ENCODE peak calls at places on chromosomes 5 and 9, in six cellular contexts. One of them, this sample, is unnamed.

GRCh38 chr5:74376187-74376586 is 264.3 kb downstream of the ENC1 start:
- DNase-seq in WTC11: no peak
- DNase-seq in HepG2: no peak
- DNase-seq in H1: no peak
- DNase-seq in HCT116: no peak
- DNase-seq in GM12878: no peak
- DNase-seq in this sample: no peak

GRCh38 chr5:111779260-111780254 is 22.6 kb upstream of the NREP start:
- DNase-seq in WTC11: no peak
- DNase-seq in HepG2: no peak
- DNase-seq in H1: no peak
- DNase-seq in HCT116: no peak
- DNase-seq in GM12878: no peak
- DNase-seq in this sample: no peak

GRCh38 chr9:19116391-19116790 is 10.9 kb downstream of the PLIN2 start:
- DNase-seq in WTC11: no peak
- DNase-seq in HepG2: no peak
- DNase-seq in H1: no peak
- DNase-seq in HCT116: no peak
- DNase-seq in GM12878: no peak
- DNase-seq in this sample: no peak

GRCh38 chr5:56829137-56829536 is 13.8 kb downstream of the MAP3K1 start:
- DNase-seq in WTC11: no peak
- DNase-seq in HepG2: no peak
- DNase-seq in H1: no peak
- DNase-seq in HCT116: peak; percentile 81
- DNase-seq in GM12878: no peak
- DNase-seq in this sample: no peak

GRCh38 chr9:16689352-16689938 is 181.0 kb downstream of the BNC2 start:
- DNase-seq in WTC11: no peak
- DNase-seq in HepG2: no peak
- DNase-seq in H1: no peak
- DNase-seq in HCT116: no peak
- DNase-seq in GM12878: no peak
- DNase-seq in this sample: no peak

GRCh38 chr5:112649882-112650281 is 87.8 kb upstream of the APC start:
- DNase-seq in WTC11: no peak
- DNase-seq in HepG2: no peak
- DNase-seq in H1: no peak
- DNase-seq in HCT116: no peak
- DNase-seq in GM12878: no peak
- DNase-seq in this sample: no peak

GRCh38 chr5:158450761-158451160 is 591.8 kb upstream of the CLINT1 start:
- DNase-seq in WTC11: no peak
- DNase-seq in HepG2: no peak
- DNase-seq in H1: no peak
- DNase-seq in HCT116: no peak
- DNase-seq in GM12878: no peak
- DNase-seq in this sample: no peak

GRCh38 chr5:176700239-176700847 is 53.1 kb downstream of the TSPAN17 start:
- DNase-seq in WTC11: peak; percentile 70
- DNase-seq in HepG2: no peak
- DNase-seq in H1: peak; percentile 47
- DNase-seq in HCT116: no peak
- DNase-seq in GM12878: no peak
- DNase-seq in this sample: peak; percentile 40

GRCh38 chr5:2180456-2180855 is 297.7 kb upstream of the IRX4 start:
- DNase-seq in WTC11: no peak
- DNase-seq in HepG2: no peak
- DNase-seq in H1: no peak
- DNase-seq in HCT116: no peak
- DNase-seq in GM12878: no peak
- DNase-seq in this sample: no peak

GRCh38 chr5:17089690-17090089 is 127.7 kb upstream of the BASP1 start:
- DNase-seq in WTC11: no peak
- DNase-seq in HepG2: no peak
- DNase-seq in H1: no peak
- DNase-seq in HCT116: no peak
- DNase-seq in GM12878: no peak
- DNase-seq in this sample: no peak

GRCh38 chr5:43602456-43602817 is 543 bp upstream of the NNT start:
- DNase-seq in WTC11: peak; percentile 31
- DNase-seq in HepG2: peak; percentile 30
- DNase-seq in H1: no peak
- DNase-seq in HCT116: no peak
- DNase-seq in GM12878: no peak
- DNase-seq in this sample: peak; percentile 55

GRCh38 chr5:125083932-125084331 is 337.5 kb upstream of the ZNF608 start:
- DNase-seq in WTC11: no peak
- DNase-seq in HepG2: no peak
- DNase-seq in H1: no peak
- DNase-seq in HCT116: no peak
- DNase-seq in GM12878: no peak
- DNase-seq in this sample: no peak

GRCh38 chr9:74742792-74743389 is 144.8 kb downstream of the TRPM6 start:
- DNase-seq in WTC11: peak; percentile 43
- DNase-seq in HepG2: peak; percentile 2
- DNase-seq in H1: no peak
- DNase-seq in HCT116: peak; percentile 19
- DNase-seq in GM12878: no peak
- DNase-seq in this sample: peak; percentile 8

GRCh38 chr9:136784997-136785361 is 6.2 kb upstream of the TMEM141 start:
- DNase-seq in WTC11: no peak
- DNase-seq in HepG2: no peak
- DNase-seq in H1: no peak
- DNase-seq in HCT116: no peak
- DNase-seq in GM12878: no peak
- DNase-seq in this sample: peak; percentile 92

GRCh38 chr5:142364251-142365145 is 39.7 kb upstream of the SPRY4 start:
- DNase-seq in WTC11: peak; percentile 53
- DNase-seq in HepG2: no peak
- DNase-seq in H1: no peak
- DNase-seq in HCT116: no peak
- DNase-seq in GM12878: no peak
- DNase-seq in this sample: peak; percentile 62

GRCh38 chr9:89505795-89506385 is 8.0 kb upstream of the SEMA4D start:
- DNase-seq in WTC11: no peak
- DNase-seq in HepG2: no peak
- DNase-seq in H1: no peak
- DNase-seq in HCT116: no peak
- DNase-seq in GM12878: no peak
- DNase-seq in this sample: no peak

GRCh38 chr5:172442592-172442991 is 11.7 kb downstream of the SH3PXD2B start:
- DNase-seq in WTC11: no peak
- DNase-seq in HepG2: no peak
- DNase-seq in H1: no peak
- DNase-seq in HCT116: no peak
- DNase-seq in GM12878: no peak
- DNase-seq in this sample: no peak

GRCh38 chr9:105554042-105554441 is 3.9 kb upstream of the FKTN start:
- DNase-seq in WTC11: no peak
- DNase-seq in HepG2: no peak
- DNase-seq in H1: no peak
- DNase-seq in HCT116: no peak
- DNase-seq in GM12878: no peak
- DNase-seq in this sample: no peak

GRCh38 chr5:116669261-116670049 is 94.8 kb upstream of the SEMA6A start:
- DNase-seq in WTC11: no peak
- DNase-seq in HepG2: no peak
- DNase-seq in H1: no peak
- DNase-seq in HCT116: no peak
- DNase-seq in GM12878: no peak
- DNase-seq in this sample: no peak

GRCh38 chr5:65718576-65719310 is 3.2 kb downstream of the SGTB start:
- DNase-seq in WTC11: no peak
- DNase-seq in HepG2: no peak
- DNase-seq in H1: no peak
- DNase-seq in HCT116: no peak
- DNase-seq in GM12878: no peak
- DNase-seq in this sample: no peak

DNA sequence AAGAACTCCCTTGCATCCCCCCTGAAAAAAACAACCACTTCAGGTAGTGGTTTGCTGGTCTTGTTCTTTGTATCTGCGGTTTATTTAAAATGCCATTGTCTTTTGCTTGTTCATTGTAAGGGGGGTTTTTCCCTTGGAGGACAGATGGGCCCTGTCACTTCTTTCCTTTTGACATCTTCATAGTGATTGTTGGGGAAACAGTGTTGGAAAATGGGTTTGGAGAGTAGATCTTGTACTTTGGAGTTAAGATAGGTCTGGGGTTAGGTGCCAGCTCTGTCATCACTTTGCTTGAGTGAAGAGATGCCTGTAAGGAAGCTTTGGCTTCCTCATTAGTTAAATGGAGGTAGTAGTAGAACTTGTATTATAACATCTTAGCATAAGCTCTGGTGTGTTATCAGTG is 112.4 kb downstream of the KDM4C start:
- DNase-seq in WTC11: no peak
- DNase-seq in HepG2: no peak
- DNase-seq in H1: no peak
- DNase-seq in HCT116: no peak
- DNase-seq in GM12878: no peak
- DNase-seq in this sample: no peak
- TF ChIP-seq ATF3 in WTC11: no peak
- TF ChIP-seq ATF3 in HepG2: no peak
- TF ChIP-seq ATF3 in H1: no peak
- TF ChIP-seq ATF3 in HCT116: no peak
- TF ChIP-seq ATF3 in GM12878: no peak
- TF ChIP-seq ATF3 in this sample: no peak

GRCh38 chr9:124558777-124559470 is 51.7 kb upstream of the NR5A1 start:
- DNase-seq in WTC11: no peak
- DNase-seq in HepG2: no peak
- DNase-seq in H1: no peak
- DNase-seq in HCT116: no peak
- DNase-seq in GM12878: no peak
- DNase-seq in this sample: peak; percentile 22

GRCh38 chr9:124553738-124554137 is 46.5 kb upstream of the NR5A1 start:
- DNase-seq in WTC11: no peak
- DNase-seq in HepG2: no peak
- DNase-seq in H1: no peak
- DNase-seq in HCT116: no peak
- DNase-seq in GM12878: no peak
- DNase-seq in this sample: no peak

GRCh38 chr9:124559871-124560270 is 52.7 kb upstream of the NR5A1 start:
- DNase-seq in WTC11: no peak
- DNase-seq in HepG2: no peak
- DNase-seq in H1: no peak
- DNase-seq in HCT116: no peak
- DNase-seq in GM12878: no peak
- DNase-seq in this sample: no peak

GRCh38 chr9:124555043-124555442 is 47.8 kb upstream of the NR5A1 start:
- DNase-seq in WTC11: no peak
- DNase-seq in HepG2: no peak
- DNase-seq in H1: no peak
- DNase-seq in HCT116: no peak
- DNase-seq in GM12878: no peak
- DNase-seq in this sample: no peak

GRCh38 chr9:124557895-124558294 is 50.7 kb upstream of the NR5A1 start:
- DNase-seq in WTC11: no peak
- DNase-seq in HepG2: peak; percentile 36
- DNase-seq in H1: no peak
- DNase-seq in HCT116: no peak
- DNase-seq in GM12878: no peak
- DNase-seq in this sample: no peak
- TF ChIP-seq ATF3 in WTC11: no peak
- TF ChIP-seq ATF3 in HepG2: no peak
- TF ChIP-seq ATF3 in H1: no peak
- TF ChIP-seq ATF3 in HCT116: no peak
- TF ChIP-seq ATF3 in GM12878: no peak
- TF ChIP-seq ATF3 in this sample: no peak

GRCh38 chr5:103669615-103670014 is 107.0 kb upstream of the NUDT12 start:
- DNase-seq in WTC11: no peak
- DNase-seq in HepG2: no peak
- DNase-seq in H1: no peak
- DNase-seq in HCT116: no peak
- DNase-seq in GM12878: no peak
- DNase-seq in this sample: no peak

GRCh38 chr5:103674321-103674720 is 111.7 kb upstream of the NUDT12 start:
- DNase-seq in WTC11: no peak
- DNase-seq in HepG2: no peak
- DNase-seq in H1: no peak
- DNase-seq in HCT116: no peak
- DNase-seq in GM12878: no peak
- DNase-seq in this sample: no peak

DNA sequence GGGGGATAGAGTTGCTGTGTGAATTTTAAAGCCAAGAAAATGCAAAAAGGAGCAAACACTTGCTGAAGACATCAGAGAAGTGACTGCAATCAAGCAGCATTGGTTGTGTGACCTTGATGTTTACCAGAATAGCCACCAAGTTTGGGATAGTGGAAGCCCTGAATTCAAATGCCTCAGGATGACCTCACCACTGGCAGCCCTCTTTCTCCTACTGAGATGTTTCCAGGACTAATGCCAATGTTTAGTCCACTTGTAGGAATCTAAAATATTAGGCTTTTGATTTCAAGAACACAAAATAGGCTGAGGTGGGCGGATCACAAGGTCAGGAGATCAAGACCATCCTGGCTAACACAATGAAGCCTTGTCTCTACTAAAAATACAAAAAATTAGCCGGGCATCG is 112.2 kb upstream of the NUDT12 start:
- DNase-seq in WTC11: no peak
- DNase-seq in HepG2: no peak
- DNase-seq in H1: no peak
- DNase-seq in HCT116: no peak
- DNase-seq in GM12878: no peak
- DNase-seq in this sample: no peak
- TF ChIP-seq ATF3 in WTC11: no peak
- TF ChIP-seq ATF3 in HepG2: no peak
- TF ChIP-seq ATF3 in H1: no peak
- TF ChIP-seq ATF3 in HCT116: no peak
- TF ChIP-seq ATF3 in GM12878: no peak
- TF ChIP-seq ATF3 in this sample: no peak

DNA sequence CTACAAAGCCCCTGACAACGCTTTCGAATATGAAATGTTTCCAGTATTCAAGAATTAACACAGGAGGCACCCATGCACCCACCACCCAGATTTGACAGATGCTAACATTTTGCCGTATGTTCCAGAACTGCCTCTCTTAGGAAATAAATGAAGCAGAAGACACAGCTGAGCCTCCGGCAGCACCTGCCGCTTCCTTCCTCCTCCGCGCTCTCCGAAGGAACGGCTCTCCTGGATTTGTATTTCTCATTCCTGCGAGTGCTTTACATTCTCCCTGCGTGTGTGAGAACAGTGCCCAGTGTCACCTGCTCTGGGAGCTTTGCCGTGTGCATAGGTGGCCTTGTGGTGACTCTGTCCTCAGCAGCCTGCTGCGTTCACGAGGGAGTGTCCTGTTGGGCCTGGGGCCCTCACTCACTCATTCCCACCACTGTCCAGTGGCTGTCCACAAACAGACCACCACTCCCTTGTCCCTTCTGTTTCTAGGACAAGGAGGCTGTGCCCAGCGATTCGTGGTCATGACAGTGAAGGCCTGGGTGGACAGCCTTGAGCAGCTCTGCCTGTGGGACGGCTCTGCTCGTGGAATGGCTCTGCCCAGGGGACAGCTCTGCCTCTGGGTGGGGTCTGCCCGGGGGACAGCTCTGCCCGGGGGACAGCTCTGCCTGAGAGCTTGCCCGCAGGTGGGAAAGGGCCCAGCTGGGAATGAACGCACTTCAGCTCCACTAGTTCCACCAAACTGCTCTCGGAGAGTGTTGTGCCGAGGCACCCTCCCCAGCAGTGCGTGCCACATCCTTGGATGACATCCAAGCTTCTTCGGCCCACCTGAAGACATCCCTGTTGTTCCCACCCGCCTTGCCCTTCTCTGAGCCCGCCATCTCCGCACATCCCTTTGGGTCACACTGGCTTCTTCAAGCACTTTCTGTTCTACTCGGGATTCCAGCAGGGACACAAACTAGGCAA is 170.5 kb upstream of the PPP1R26 start:
- DNase-seq in WTC11: no peak
- DNase-seq in HepG2: no peak
- DNase-seq in H1: no peak
- DNase-seq in HCT116: no peak
- DNase-seq in GM12878: no peak
- DNase-seq in this sample: no peak
- TF ChIP-seq ATF3 in WTC11: no peak
- TF ChIP-seq ATF3 in HepG2: no peak
- TF ChIP-seq ATF3 in H1: no peak
- TF ChIP-seq ATF3 in HCT116: no peak
- TF ChIP-seq ATF3 in GM12878: no peak
- TF ChIP-seq ATF3 in this sample: no peak

This sample was measured in K562.